ENCODE peak calls at places on chromosome 18, in four cellular contexts. E, N, J and V are unnamed samples. For H3K4me1 and H3F3A, the result is how much of the 10 kb centered on the place peaks cover.

GRCh38 chr18:5424903-5425302 is 118.9 kb downstream of the EPB41L3 start:
- DNase-seq in E (peak), N (peak), J (peak), V (peak)

GRCh38 chr18:44696892-44697291 is 16.2 kb downstream of the SETBP1 start:
- DNase-seq in E (no peak), N (peak), J (peak), V (no peak)

GRCh38 chr18:48743046-48743445 is 204.2 kb downstream of the CTIF start:
- DNase-seq in E (no peak), N (peak), J (no peak), V (no peak)

GRCh38 chr18:80159713-80160636 is 50.9 kb downstream of the ADNP2 start:
- DNase-seq in E (no peak), N (peak), J (no peak), V (peak)

GRCh38 chr18:34458371-34458770 is 233.7 kb upstream of the NOL4 start:
- DNase-seq in E (no peak), N (no peak), J (no peak), V (no peak)

GRCh38 chr18:63789327-63789726 is 14.1 kb downstream of the SERPINB7 start:
- DNase-seq in E (no peak), N (no peak), J (no peak), V (no peak)

GRCh38 chr18:7164610-7165009 is 47.0 kb upstream of the LAMA1 start:
- DNase-seq in E (peak), N (peak), J (peak), V (peak)

GRCh38 chr18:48139427-48140347 is 209.2 kb upstream of the SMAD2 start:
- DNase-seq in E (peak), N (no peak), J (no peak), V (peak)

GRCh38 chr18:70459251-70459650 is 170.4 kb downstream of the SOCS6 start:
- DNase-seq in E (no peak), N (no peak), J (no peak), V (no peak)

GRCh38 chr18:48756511-48757226 is 194.1 kb downstream of the SMAD7 start:
- DNase-seq in E (no peak), N (no peak), J (no peak), V (no peak)

GRCh38 chr18:6397931-6398566 is 16.7 kb downstream of the L3MBTL4 start:
- DNase-seq in E (no peak), N (no peak), J (no peak), V (peak)

GRCh38 chr18:9147440-9148238 is 11.1 kb downstream of the ANKRD12 start:
- DNase-seq in E (peak), N (peak), J (peak), V (peak)

GRCh38 chr18:9153281-9153680 is 16.7 kb downstream of the ANKRD12 start:
- DNase-seq in E (no peak), N (no peak), J (no peak), V (no peak)

GRCh38 chr18:9146224-9146623 is 9.6 kb downstream of the ANKRD12 start:
- DNase-seq in E (no peak), N (no peak), J (no peak), V (no peak)

GRCh38 chr18:9148239-9148552 is 11.6 kb downstream of the ANKRD12 start:
- DNase-seq in E (no peak), N (no peak), J (no peak), V (no peak)

GRCh38 chr18:9150116-9150515 is 13.5 kb downstream of the ANKRD12 start:
- DNase-seq in E (no peak), N (no peak), J (no peak), V (no peak)
- H3K4me1 ChIP-seq in E (under half), N (under half), J (under half), V (under half)

GRCh38 chr18:59907172-59907571 is 7.4 kb downstream of the PMAIP1 start:
- DNase-seq in E (no peak), N (peak), J (no peak), V (no peak)

GRCh38 chr18:59904051-59904601 is 4.3 kb downstream of the PMAIP1 start:
- DNase-seq in E (no peak), N (no peak), J (no peak), V (no peak)

GRCh38 chr18:59907660-59908059 is 7.9 kb downstream of the PMAIP1 start:
- DNase-seq in E (no peak), N (no peak), J (no peak), V (no peak)

GRCh38 chr18:59906203-59906602 is 6.4 kb downstream of the PMAIP1 start:
- DNase-seq in E (no peak), N (no peak), J (no peak), V (no peak)

DNA sequence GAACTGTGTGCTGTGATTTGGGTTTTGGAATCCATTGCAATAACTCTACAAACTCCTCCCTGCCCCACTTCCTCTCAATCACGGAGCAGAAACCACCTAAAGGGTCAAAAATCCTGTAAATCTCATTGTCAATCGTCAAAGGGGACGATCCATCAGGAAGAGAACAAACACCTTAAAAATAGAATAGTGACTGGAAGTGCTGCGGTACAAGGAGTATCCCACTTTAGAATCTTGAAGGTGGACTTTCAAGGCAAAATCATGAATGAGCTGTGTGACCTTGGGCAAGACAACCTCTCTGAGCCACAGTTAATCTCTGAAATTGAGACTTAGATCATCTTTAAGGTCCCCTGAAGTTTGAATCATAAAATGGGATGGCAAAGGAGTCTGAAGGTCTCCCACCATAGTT is 5.9 kb downstream of the PMAIP1 start:
- DNase-seq in E (no peak), N (no peak), J (no peak), V (no peak)
- H3F3A ChIP-seq in E (under half), N (under half), J (under half), V (under half)

GRCh38 chr18:57581301-57581934 is 5.1 kb downstream of the FECH start:
- DNase-seq in E (no peak), N (no peak), J (no peak), V (no peak)
- H3K4me1 ChIP-seq in E (under half), N (under half), J (under half), V (under half)

GRCh38 chr18:9952633-9953416 is 39.0 kb downstream of the VAPA start:
- DNase-seq in E (no peak), N (peak), J (no peak), V (no peak)

GRCh38 chr18:9951022-9951859 is 37.4 kb downstream of the VAPA start:
- DNase-seq in E (peak), N (peak), J (peak), V (peak)

GRCh38 chr18:9949861-9950260 is 36.0 kb downstream of the VAPA start:
- DNase-seq in E (no peak), N (no peak), J (no peak), V (no peak)

GRCh38 chr18:9949315-9949714 is 35.5 kb downstream of the VAPA start:
- DNase-seq in E (no peak), N (no peak), J (no peak), V (no peak)

DNA sequence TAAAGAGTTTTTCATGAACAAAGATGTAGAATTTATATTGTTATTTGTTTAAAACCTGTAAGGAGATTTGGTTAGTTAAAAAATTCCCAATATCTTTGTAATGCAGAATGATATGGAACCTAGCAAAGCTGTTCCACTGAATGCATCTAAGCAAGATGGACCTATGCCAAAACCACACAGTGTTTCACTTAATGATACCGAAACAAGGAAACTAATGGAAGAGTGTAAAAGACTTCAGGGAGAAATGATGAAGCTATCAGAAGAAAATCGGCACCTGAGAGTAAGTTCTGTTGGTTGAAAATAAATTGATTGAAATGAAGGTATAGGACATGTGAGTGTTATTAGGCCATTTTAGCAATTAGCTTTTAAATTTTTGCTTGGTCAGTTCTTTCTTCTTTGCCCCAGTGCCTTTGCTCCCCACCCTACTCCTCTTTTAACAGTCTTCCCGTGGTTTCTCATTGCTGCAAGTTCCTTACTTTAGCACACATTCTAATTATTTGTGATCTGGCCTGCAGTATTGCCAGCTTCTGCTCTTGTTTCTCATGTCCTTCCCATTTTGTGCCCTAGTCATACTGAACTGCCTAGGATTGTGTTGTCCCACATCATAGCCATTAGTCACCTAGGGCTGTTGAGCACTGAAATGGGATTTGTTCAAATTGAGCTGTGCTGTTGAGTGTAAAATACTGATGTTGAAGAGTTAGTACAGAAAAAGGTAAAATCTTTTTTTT is 36.6 kb downstream of the VAPA start:
- DNase-seq in E (no peak), N (peak), J (no peak), V (no peak)
- H3F3A ChIP-seq in E (under half), N (under half), J (under half), V (under half)

DNA sequence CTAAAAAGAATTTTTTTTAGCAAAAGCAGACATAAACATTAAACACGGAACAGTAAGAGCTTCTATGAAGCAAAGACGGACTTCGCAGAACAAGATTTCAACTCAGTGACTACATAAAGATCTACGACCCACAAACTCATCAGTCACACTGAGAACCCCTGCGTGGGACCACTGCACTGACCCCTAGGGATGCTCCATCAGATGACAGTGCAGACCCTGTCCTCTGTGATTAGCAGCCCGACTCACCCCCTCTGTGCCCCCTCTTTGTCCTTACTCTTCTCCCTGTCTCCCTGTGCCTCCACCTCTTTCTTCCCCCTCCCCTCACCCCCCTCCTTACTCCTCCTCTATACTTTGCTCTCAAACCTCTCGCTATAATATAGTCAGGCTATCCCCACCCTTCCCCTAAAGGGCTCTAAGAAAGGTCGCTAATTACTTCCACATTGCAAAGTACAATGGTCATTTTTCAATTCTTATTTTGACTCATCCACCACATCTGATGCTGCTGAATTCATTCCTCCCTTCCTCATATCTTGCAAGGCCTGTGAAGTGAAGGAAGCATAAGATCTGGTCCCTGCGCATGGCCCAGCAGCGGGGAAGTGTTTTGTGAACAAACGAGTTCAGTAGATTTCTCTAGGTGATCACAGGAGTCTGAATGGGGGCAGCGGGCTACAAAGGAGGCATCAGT is 89.3 kb downstream of the CABYR start:
- DNase-seq in E (peak), N (peak), J (peak), V (peak)
- H3K4me1 ChIP-seq in E (half or more), N (under half), J (under half), V (under half)

GRCh38 chr18:58087928-58088722 is 44.1 kb downstream of the NEDD4L start:
- DNase-seq in E (peak), N (peak), J (no peak), V (peak)
- H3F3A ChIP-seq in E (under half), N (under half), J (under half), V (under half)

DNA sequence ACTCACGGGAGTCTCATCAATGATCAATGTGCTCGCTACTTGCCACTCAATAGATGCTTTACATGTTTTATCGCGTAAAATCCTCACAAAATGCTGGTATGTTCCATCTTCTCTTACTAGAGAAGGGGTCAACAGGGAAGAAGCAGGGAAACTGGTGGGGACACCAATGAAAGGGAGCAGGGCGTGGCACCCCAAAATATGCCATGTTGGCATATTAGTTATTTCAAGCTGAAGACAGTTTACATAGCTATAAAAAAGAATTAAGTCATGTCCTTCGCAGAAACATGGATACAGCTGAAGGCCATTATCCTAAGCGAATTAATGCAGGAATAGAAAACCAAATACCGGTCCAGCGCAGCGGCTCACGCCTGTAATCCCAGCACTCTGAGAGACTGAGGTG is 8.1 kb upstream of the ZNF236 start:
- DNase-seq in E (no peak), N (no peak), J (no peak), V (no peak)
- H3K4me1 ChIP-seq in E (under half), N (under half), J (under half), V (under half)

DNA sequence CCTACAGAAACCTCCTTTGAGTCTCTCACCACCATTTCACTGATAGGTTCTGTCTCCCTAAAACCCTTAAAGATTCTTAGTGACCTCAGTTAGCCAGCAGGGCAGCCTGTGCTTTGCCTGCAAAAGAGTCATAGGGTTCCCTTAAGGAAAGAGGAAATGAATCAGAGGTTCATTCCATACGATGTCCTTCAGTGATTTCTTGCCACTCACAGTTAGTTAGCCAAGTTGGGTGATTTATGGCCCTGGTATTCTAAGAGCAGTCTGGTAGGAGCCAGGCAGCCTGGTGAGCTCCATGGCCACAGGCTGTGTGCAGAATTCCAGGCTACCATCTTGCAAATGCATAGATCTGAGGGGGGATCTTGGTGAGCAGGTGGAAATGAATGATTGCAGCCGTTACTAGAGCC is 18.7 kb upstream of the CCBE1 start:
- DNase-seq in E (peak), N (peak), J (no peak), V (no peak)
- H3F3A ChIP-seq in E (under half), N (half or more), J (under half), V (under half)

GRCh38 chr18:55585050-55585449 is 2.9 kb downstream of the TCF4 start:
- DNase-seq in E (no peak), N (no peak), J (no peak), V (no peak)

GRCh38 chr18:55586841-55587240 is 1.2 kb downstream of the TCF4 start:
- DNase-seq in E (no peak), N (peak), J (peak), V (no peak)

GRCh38 chr18:55587341-55588000 is 521 bp downstream of the TCF4 start:
- DNase-seq in E (peak), N (peak), J (peak), V (peak)

GRCh38 chr18:55588001-55588875 is at the start of gene TCF4:
- DNase-seq in E (peak), N (peak), J (peak), V (peak)

DNA sequence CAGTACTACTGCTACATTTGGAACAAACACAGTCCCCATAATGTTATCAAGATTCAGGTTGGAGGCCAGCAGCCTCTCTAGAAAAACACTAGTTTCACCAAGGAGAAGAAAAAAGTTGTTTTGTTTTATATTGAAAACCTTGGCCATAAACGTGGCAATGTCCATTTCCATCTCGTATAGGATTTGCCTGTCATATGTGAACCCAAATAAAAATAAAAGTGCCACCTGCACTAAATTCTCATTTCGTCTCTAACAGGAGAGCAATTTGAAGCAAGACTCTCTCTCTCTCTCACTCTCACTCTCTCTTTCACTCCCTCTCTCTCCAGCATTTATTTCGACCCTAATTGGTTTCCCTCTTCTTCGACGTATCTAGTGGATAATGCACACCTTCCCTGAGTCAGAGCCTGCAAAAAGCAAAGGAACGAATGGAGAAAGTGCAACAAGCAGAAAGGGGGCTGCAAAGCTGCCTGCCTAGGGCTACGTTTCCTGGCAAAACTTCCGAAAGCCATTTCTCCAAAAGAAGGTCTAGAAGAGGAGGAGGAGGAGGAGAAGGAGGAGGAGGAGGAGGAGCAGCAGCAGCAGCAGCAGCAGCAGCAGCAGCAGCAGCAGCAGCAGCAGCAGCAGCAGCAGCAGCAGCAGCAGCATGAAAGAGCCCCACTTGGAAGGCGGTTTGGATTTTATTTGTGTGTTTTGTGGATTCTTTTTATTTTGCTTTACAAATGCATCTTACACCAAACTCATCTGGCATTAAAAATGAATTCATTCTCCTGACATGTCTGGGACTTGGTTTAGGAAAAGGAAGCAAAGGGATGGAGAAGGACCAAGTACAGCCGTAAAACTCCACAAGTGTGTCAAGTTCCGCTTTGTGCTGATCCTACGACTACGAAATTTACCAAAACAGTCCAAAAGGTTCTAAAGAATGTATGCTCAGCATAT is 2.1 kb downstream of the TCF4 start:
- DNase-seq in E (no peak), N (peak), J (peak), V (peak)
- H3K4me1 ChIP-seq in E (under half), N (under half), J (half or more), V (under half)